ENCODE peak calls at places on chromosomes 6 and 20, in seven cellular contexts. G is cardiac muscle cell; H is CD8-positive, alpha-beta memory T cell; R is body of pancreas; J is lower lobe of right lung; N is CD4-positive, alpha-beta memory T cell; K is GM23248. B is an unnamed sample.
A peak's percentile ranks its signal among the peaks of the same experiment; 100 is the strongest.

GRCh38 chr6:50826803-50827202 is 8.1 kb downstream of the TFAP2B start:
- DNase-seq in G (no peak), H (no peak), R (no peak), J (no peak), N (no peak), K (no peak), B (no peak)

GRCh38 chr20:56872620-56873458 is 243.7 kb downstream of the TFAP2C start:
- DNase-seq in G (no peak), H (no peak), R (no peak), J (no peak), N (no peak), K (peak; percentile 19), B (no peak)

GRCh38 chr6:31763617-31763940 is 1.1 kb downstream of the SAPCD1 start:
- DNase-seq in G (no peak), H (no peak), R (no peak), J (no peak), N (no peak), K (peak; percentile 69), B (no peak)

GRCh38 chr6:40509163-40509562 is 78.0 kb downstream of the LRFN2 start:
- DNase-seq in G (no peak), H (no peak), R (no peak), J (no peak), N (no peak), K (no peak), B (no peak)

GRCh38 chr6:170152989-170153388 is 137.9 kb downstream of the DLL1 start:
- DNase-seq in G (peak; percentile 87), H (no peak), R (peak; percentile 89), J (peak; percentile 72), N (no peak), K (no peak), B (peak; percentile 79)

GRCh38 chr20:24502184-24502583 is 32.8 kb downstream of the SYNDIG1 start:
- DNase-seq in G (no peak), H (no peak), R (peak; percentile 12), J (no peak), N (no peak), K (peak; percentile 99), B (no peak)

GRCh38 chr6:40958740-40959139 is 80.3 kb downstream of the UNC5CL start:
- DNase-seq in G (no peak), H (no peak), R (no peak), J (no peak), N (no peak), K (peak; percentile 48), B (no peak)

GRCh38 chr6:27922949-27923348 is 10.8 kb upstream of the OR2B2 start:
- DNase-seq in G (no peak), H (no peak), R (no peak), J (no peak), N (no peak), K (no peak), B (no peak)

GRCh38 chr6:101853226-101853625 is 459.7 kb downstream of the GRIK2 start:
- DNase-seq in G (no peak), H (no peak), R (no peak), J (no peak), N (no peak), K (no peak), B (no peak)

GRCh38 chr6:137202078-137202477 is 17.1 kb downstream of the IFNGR1 start:
- DNase-seq in G (peak; percentile 12), H (peak; percentile 16), R (no peak), J (no peak), N (no peak), K (no peak), B (peak; percentile 15)

GRCh38 chr20:25247100-25247665 is 702 bp upstream of the PYGB start:
- DNase-seq in G (peak; percentile 85), H (no peak), R (peak; percentile 84), J (peak; percentile 72), N (no peak), K (peak; percentile 83), B (peak; percentile 76)

GRCh38 chr20:17621229-17621968 is 51.5 kb downstream of the DSTN start:
- DNase-seq in G (no peak), H (no peak), R (peak; percentile 34), J (peak; percentile 39), N (no peak), K (no peak), B (no peak)

GRCh38 chr6:75546401-75546800 is 52.8 kb upstream of the FILIP1 start:
- DNase-seq in G (peak; percentile 15), H (no peak), R (no peak), J (no peak), N (no peak), K (peak; percentile 76), B (no peak)

GRCh38 chr6:33886673-33887144 is 82.9 kb upstream of the MLN start:
- DNase-seq in G (peak; percentile 62), H (no peak), R (no peak), J (no peak), N (peak; percentile 39), K (peak; percentile 91), B (peak; percentile 47)

GRCh38 chr20:57618766-57619052 is 1.5 kb downstream of the ZBP1 start:
- DNase-seq in G (no peak), H (no peak), R (no peak), J (no peak), N (no peak), K (no peak), B (no peak)

GRCh38 chr20:33668087-33668790 is 1.5 kb downstream of the ACTL10 start:
- DNase-seq in G (peak; percentile 78), H (peak; percentile 76), R (no peak), J (peak; percentile 86), N (no peak), K (peak; percentile 85), B (no peak)

GRCh38 chr20:36573798-36574277 is 441 bp downstream of the TGIF2 start:
- DNase-seq in G (no peak), H (peak; percentile 37), R (peak; percentile 44), J (peak; percentile 68), N (peak; percentile 41), K (peak; percentile 33), B (peak; percentile 14)

GRCh38 chr20:10739575-10739974 is 65.8 kb upstream of the JAG1 start:
- DNase-seq in G (no peak), H (no peak), R (peak; percentile 25), J (no peak), N (no peak), K (peak; percentile 41), B (peak; percentile 48)

GRCh38 chr6:78867020-78867369 is 356 bp upstream of the IRAK1BP1 start:
- DNase-seq in G (no peak), H (no peak), R (no peak), J (no peak), N (no peak), K (no peak), B (no peak)

GRCh38 chr6:78487401-78487800 is 379.9 kb upstream of the IRAK1BP1 start:
- DNase-seq in G (no peak), H (no peak), R (no peak), J (no peak), N (no peak), K (peak; percentile 71), B (no peak)

GRCh38 chr6:64224819-64225218 is 589.2 kb downstream of the PHF3 start:
- DNase-seq in G (no peak), H (no peak), R (peak; percentile 23), J (no peak), N (no peak), K (peak; percentile 46), B (no peak)

GRCh38 chr20:25308083-25308491 is 60.2 kb downstream of the PYGB start:
- DNase-seq in G (no peak), H (no peak), R (no peak), J (peak; percentile 39), N (no peak), K (no peak), B (no peak)

GRCh38 chr20:37901280-37901666 is 1.7 kb upstream of the VSTM2L start:
- DNase-seq in G (peak; percentile 81), H (no peak), R (no peak), J (no peak), N (no peak), K (peak; percentile 48), B (no peak)

GRCh38 chr20:52945862-52946522 is 26.2 kb upstream of the TSHZ2 start:
- DNase-seq in G (no peak), H (no peak), R (no peak), J (no peak), N (no peak), K (no peak), B (no peak)
- H3K27ac ChIP-seq in G (no peak overlapping the region), H (no peak overlapping the region), R (no peak overlapping the region), J (no peak overlapping the region), N (no peak overlapping the region), K (no peak overlapping the region), B (no peak overlapping the region)

DNA sequence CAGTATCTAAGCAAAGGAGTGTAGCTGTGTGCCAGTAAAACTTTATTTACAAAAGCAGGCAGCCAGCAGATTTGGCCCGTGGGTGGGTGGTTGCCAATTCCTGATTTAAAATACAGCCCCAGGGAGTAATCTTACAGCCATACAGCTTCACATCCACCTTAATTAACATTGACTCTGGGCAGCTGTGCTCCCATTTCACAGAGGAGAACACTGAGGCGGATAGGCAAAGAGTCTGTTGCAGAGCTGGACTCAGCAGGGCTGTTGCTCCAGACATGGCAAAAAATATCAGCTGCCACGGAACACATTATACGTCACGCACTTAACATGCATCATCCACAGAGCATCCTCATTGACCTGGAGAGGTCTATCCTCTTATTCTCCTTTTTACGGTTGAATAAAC is 289.9 kb downstream of the DHX35 start:
- DNase-seq in G (no peak), H (no peak), R (no peak), J (no peak), N (no peak), K (no peak), B (no peak)
- H3K27ac ChIP-seq in G (no peak overlapping the region), H (no peak overlapping the region), R (no peak overlapping the region), J (no peak overlapping the region), N (no peak overlapping the region), K (no peak overlapping the region), B (no peak overlapping the region)

DNA sequence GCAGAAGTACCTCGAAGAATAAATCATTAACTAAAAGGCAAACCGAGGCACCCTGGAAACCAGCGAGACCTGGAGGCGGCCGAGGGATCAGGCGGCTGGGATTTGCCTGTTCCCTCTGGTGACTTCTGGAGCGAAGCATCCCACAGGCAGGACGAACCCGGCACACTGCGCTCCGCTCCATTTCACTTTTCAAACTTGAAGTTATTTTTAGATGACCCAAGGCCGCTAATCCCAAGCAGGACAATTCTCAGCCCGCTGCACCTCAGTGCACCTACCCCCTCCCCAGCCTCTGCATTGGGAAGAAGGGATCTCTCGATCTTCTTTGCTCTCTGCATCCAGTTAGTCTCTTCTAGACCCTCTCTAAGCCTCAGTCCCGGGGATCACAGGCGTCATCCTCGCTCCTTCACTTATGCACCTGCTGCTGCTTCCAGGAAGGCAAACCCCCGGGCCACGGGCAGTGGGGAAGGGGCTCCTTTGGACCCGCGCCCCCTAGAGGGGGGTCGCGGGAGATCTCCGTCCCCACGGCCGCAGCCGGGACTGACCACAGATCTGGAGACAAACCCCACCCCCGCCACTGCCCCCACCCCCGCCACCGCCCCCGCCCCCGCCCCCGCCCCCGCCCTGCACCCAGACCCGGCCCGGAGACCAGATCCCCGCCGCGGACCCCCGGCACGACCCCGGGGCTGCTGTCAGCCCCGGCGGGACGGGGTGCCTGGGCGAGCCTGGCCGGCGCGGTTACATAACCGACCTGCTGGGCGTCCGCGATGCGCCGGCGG is 636 bp downstream of the RCAN2 start:
- DNase-seq in G (peak; percentile 84), H (no peak), R (peak; percentile 54), J (no peak), N (no peak), K (peak; percentile 70), B (no peak)
- H3K27ac ChIP-seq in G (peak overlapping the region; percentile 76), H (no peak overlapping the region), R (peak overlapping the region; percentile 79), J (peak overlapping the region; percentile 59), N (no peak overlapping the region), K (no peak overlapping the region), B (peak overlapping the region; percentile 67)

DNA sequence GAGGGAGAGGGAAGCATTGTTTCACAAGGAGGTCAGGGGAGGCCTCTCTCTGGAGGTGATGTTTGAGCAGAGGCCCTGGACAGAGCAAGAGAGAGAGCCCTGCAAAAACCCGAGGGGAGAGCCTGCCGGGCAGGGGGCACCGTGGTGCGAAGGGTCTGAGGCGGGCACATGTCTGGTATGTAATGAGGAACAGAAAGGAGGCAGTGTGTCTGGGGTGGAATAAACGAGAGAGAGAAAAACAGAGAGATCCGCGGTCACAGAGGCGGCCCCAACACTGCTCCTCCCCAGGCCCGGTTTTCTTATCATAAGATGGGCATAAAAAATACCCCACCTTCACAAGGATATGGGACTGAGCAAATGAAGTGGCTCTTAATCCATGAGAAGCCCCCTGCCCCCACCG is 119.2 kb downstream of the PREX1 start:
- DNase-seq in G (no peak), H (no peak), R (no peak), J (no peak), N (no peak), K (no peak), B (no peak)
- H3K27ac ChIP-seq in G (no peak overlapping the region), H (no peak overlapping the region), R (no peak overlapping the region), J (no peak overlapping the region), N (no peak overlapping the region), K (no peak overlapping the region), B (no peak overlapping the region)